ENCODE peak calls at places on chromosomes 4 and X, in five cellular contexts. One of them, this sample, is unnamed. For H3F3A, the result is how much of the 10 kb centered on the place peaks cover.

GRCh38 chrX:139967300-139967699 is 2.0 kb upstream of the CXorf66 start:
- DNase-seq in GM23248: peak
- DNase-seq in neural progenitor cell: peak
- DNase-seq in GM23338: peak
- DNase-seq in MM.1S: no peak
- DNase-seq in this sample: peak

GRCh38 chrX:103158317-103158621 is 56.6 kb upstream of the BEX4 start:
- DNase-seq in neural progenitor cell: no peak
- DNase-seq in GM23338: no peak
- DNase-seq in GM23248: no peak
- DNase-seq in MM.1S: no peak
- DNase-seq in this sample: no peak

GRCh38 chr4:1239949-1240305 is 9.0 kb downstream of the CTBP1 start:
- DNase-seq in GM23248: no peak
- DNase-seq in MM.1S: no peak
- DNase-seq in GM23338: peak
- DNase-seq in neural progenitor cell: no peak
- DNase-seq in this sample: no peak

GRCh38 chrX:119816300-119816699 is 24.9 kb upstream of the RPL39 start:
- DNase-seq in neural progenitor cell: no peak
- DNase-seq in GM23248: no peak
- DNase-seq in GM23338: no peak
- DNase-seq in MM.1S: no peak
- DNase-seq in this sample: no peak

GRCh38 chrX:114500622-114501021 is 83.3 kb upstream of the HTR2C start:
- DNase-seq in GM23248: no peak
- DNase-seq in GM23338: no peak
- DNase-seq in neural progenitor cell: no peak
- DNase-seq in MM.1S: no peak
- DNase-seq in this sample: peak

GRCh38 chr4:90328558-90328957 is 201.4 kb downstream of the CCSER1 start:
- DNase-seq in GM23248: peak
- DNase-seq in GM23338: peak
- DNase-seq in MM.1S: no peak
- DNase-seq in neural progenitor cell: peak
- DNase-seq in this sample: peak

GRCh38 chr4:3241905-3242304 is 7.1 kb upstream of the MSANTD1 start:
- DNase-seq in GM23248: peak
- DNase-seq in neural progenitor cell: no peak
- DNase-seq in MM.1S: no peak
- DNase-seq in GM23338: no peak
- DNase-seq in this sample: no peak

GRCh38 chrX:28549839-28550238 is 37.4 kb upstream of the IL1RAPL1 start:
- DNase-seq in neural progenitor cell: no peak
- DNase-seq in GM23338: peak
- DNase-seq in MM.1S: no peak
- DNase-seq in GM23248: no peak
- DNase-seq in this sample: peak

GRCh38 chrX:139204903-139205667 is 325.5 kb upstream of the F9 start:
- DNase-seq in neural progenitor cell: peak
- DNase-seq in GM23338: peak
- DNase-seq in MM.1S: peak
- DNase-seq in GM23248: peak
- DNase-seq in this sample: peak

GRCh38 chr4:108113229-108113628 is 55.5 kb downstream of the LEF1 start:
- DNase-seq in neural progenitor cell: no peak
- DNase-seq in GM23248: no peak
- DNase-seq in MM.1S: no peak
- DNase-seq in GM23338: no peak
- DNase-seq in this sample: no peak

GRCh38 chr4:612052-612748 is 13.2 kb upstream of the PDE6B start:
- DNase-seq in MM.1S: no peak
- DNase-seq in GM23338: no peak
- DNase-seq in GM23248: no peak
- DNase-seq in neural progenitor cell: no peak
- DNase-seq in this sample: no peak

GRCh38 chr4:34181311-34181808 is 2063.0 kb downstream of the ARAP2 start:
- DNase-seq in GM23338: no peak
- DNase-seq in MM.1S: no peak
- DNase-seq in GM23248: peak
- DNase-seq in neural progenitor cell: no peak
- DNase-seq in this sample: peak

GRCh38 chr4:52594961-52595360 is 64.1 kb downstream of the USP46 start:
- DNase-seq in GM23338: no peak
- DNase-seq in MM.1S: no peak
- DNase-seq in neural progenitor cell: no peak
- DNase-seq in GM23248: peak
- DNase-seq in this sample: no peak

GRCh38 chrX:97616883-97617510 is 733.3 kb downstream of the RPA4 start:
- DNase-seq in GM23248: peak
- DNase-seq in neural progenitor cell: no peak
- DNase-seq in GM23338: no peak
- DNase-seq in MM.1S: peak
- DNase-seq in this sample: peak

GRCh38 chrX:93874554-93874953 is 200.5 kb downstream of the FAM133A start:
- DNase-seq in MM.1S: peak
- DNase-seq in GM23338: peak
- DNase-seq in GM23248: peak
- DNase-seq in neural progenitor cell: peak
- DNase-seq in this sample: peak

GRCh38 chr4:169295822-169296221 is 25.1 kb upstream of the SH3RF1 start:
- DNase-seq in GM23248: no peak
- DNase-seq in MM.1S: no peak
- DNase-seq in neural progenitor cell: no peak
- DNase-seq in GM23338: no peak
- DNase-seq in this sample: no peak

GRCh38 chr4:8540586-8540985 is 39.6 kb upstream of the GPR78 start:
- DNase-seq in GM23338: no peak
- DNase-seq in MM.1S: no peak
- DNase-seq in neural progenitor cell: no peak
- DNase-seq in GM23248: no peak
- DNase-seq in this sample: no peak

GRCh38 chrX:38804481-38805293 is 3.4 kb downstream of the MID1IP1 start:
- DNase-seq in GM23248: peak
- DNase-seq in neural progenitor cell: peak
- DNase-seq in MM.1S: peak
- DNase-seq in GM23338: peak
- DNase-seq in this sample: peak

GRCh38 chr4:117481742-117482141 is 396.4 kb upstream of the TRAM1L1 start:
- DNase-seq in MM.1S: no peak
- DNase-seq in GM23248: no peak
- DNase-seq in neural progenitor cell: no peak
- DNase-seq in GM23338: no peak
- DNase-seq in this sample: no peak

GRCh38 chrX:22135994-22136684 is 104.0 kb downstream of the PHEX start:
- DNase-seq in neural progenitor cell: peak
- DNase-seq in GM23248: peak
- DNase-seq in GM23338: peak
- DNase-seq in MM.1S: peak
- DNase-seq in this sample: peak

GRCh38 chr4:36310793-36311192 is 29.4 kb downstream of the DTHD1 start:
- DNase-seq in GM23248: no peak
- DNase-seq in GM23338: no peak
- DNase-seq in neural progenitor cell: no peak
- DNase-seq in MM.1S: peak
- DNase-seq in this sample: no peak

GRCh38 chr4:27397886-27398285 is 537.2 kb downstream of the STIM2 start:
- DNase-seq in GM23248: peak
- DNase-seq in MM.1S: no peak
- DNase-seq in neural progenitor cell: no peak
- DNase-seq in GM23338: no peak
- DNase-seq in this sample: peak

GRCh38 chr4:95153182-95153581 is 395.4 kb downstream of the BMPR1B start:
- DNase-seq in neural progenitor cell: no peak
- DNase-seq in MM.1S: no peak
- DNase-seq in GM23338: no peak
- DNase-seq in GM23248: peak
- DNase-seq in this sample: no peak

GRCh38 chr4:1345905-1346780 is 865 bp upstream of the UVSSA start:
- DNase-seq in GM23338: peak
- DNase-seq in MM.1S: peak
- DNase-seq in neural progenitor cell: peak
- DNase-seq in GM23248: peak
- DNase-seq in this sample: peak

GRCh38 chr4:81470456-81471327 is 1.0 kb downstream of the RASGEF1B start:
- DNase-seq in MM.1S: peak
- DNase-seq in GM23338: peak
- DNase-seq in neural progenitor cell: peak
- DNase-seq in GM23248: peak
- DNase-seq in this sample: peak

GRCh38 chrX:154039577-154039976 is 19.9 kb upstream of the IRAK1 start:
- DNase-seq in neural progenitor cell: no peak
- DNase-seq in MM.1S: no peak
- DNase-seq in GM23248: no peak
- DNase-seq in GM23338: no peak
- DNase-seq in this sample: no peak

GRCh38 chr4:82748781-82749504 is 49.7 kb downstream of the SCD5 start:
- DNase-seq in MM.1S: no peak
- DNase-seq in GM23248: peak
- DNase-seq in GM23338: no peak
- DNase-seq in neural progenitor cell: no peak
- DNase-seq in this sample: no peak

GRCh38 chr4:153549401-153549800 is 83.2 kb downstream of the TMEM131L start:
- DNase-seq in neural progenitor cell: no peak
- DNase-seq in GM23248: no peak
- DNase-seq in GM23338: no peak
- DNase-seq in MM.1S: no peak
- DNase-seq in this sample: no peak
- H3F3A ChIP-seq in neural progenitor cell: under half
- H3F3A ChIP-seq in GM23248: under half
- H3F3A ChIP-seq in GM23338: under half
- H3F3A ChIP-seq in MM.1S: under half
- H3F3A ChIP-seq in this sample: under half

GRCh38 chr4:105896984-105897760 is 1.9 kb downstream of the NPNT start:
- DNase-seq in neural progenitor cell: no peak
- DNase-seq in GM23248: no peak
- DNase-seq in MM.1S: peak
- DNase-seq in GM23338: peak
- DNase-seq in this sample: peak

GRCh38 chr4:105895324-105895608 is at the start of gene NPNT:
- DNase-seq in GM23338: peak
- DNase-seq in neural progenitor cell: peak
- DNase-seq in GM23248: no peak
- DNase-seq in MM.1S: peak
- DNase-seq in this sample: peak

GRCh38 chr4:105894570-105895323 is 524 bp upstream of the NPNT start:
- DNase-seq in GM23338: peak
- DNase-seq in neural progenitor cell: peak
- DNase-seq in GM23248: peak
- DNase-seq in MM.1S: peak
- DNase-seq in this sample: peak

GRCh38 chr4:105896461-105896939 is 1.2 kb downstream of the NPNT start:
- DNase-seq in GM23248: no peak
- DNase-seq in GM23338: peak
- DNase-seq in MM.1S: peak
- DNase-seq in neural progenitor cell: no peak
- DNase-seq in this sample: no peak

DNA sequence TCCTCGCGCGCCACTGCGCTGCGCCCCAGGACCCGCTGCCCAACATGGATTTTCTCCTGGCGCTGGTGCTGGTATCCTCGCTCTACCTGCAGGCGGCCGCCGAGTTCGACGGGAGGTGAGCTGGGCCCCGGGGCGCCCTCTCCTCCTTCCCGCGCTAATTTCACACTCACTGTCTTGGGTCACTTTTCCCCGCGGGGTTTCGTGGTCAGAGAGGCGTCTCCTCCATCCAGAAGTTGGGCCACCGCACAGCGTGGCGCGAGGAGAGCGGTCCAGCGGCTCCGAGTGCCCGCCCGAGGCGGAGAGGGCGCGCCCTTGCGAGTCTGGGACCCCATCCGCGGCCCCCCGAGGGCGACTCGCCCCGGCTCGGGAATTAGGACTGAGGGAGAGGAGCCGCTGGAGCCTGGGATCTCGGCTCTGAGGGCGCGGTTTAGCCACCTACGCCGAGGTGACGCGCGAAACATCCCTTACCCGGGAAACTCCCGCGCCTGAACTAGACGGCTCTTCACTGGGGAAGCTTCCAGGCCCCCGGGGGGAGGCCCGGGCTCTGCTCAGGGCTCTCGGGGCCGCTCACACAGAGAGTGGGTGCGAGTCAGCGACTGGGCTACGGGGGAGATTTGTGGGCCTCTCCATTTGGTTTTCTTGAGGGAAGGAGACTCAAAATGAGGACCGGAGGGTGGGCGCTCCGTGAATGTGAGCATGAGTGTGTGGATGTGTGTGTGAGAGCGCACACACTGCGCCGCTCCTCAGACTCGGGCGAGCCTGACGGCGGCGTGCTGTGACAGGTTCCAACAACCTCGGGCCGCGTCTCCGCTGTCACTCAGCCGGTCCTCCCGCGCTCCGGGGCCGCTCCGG is 564 bp downstream of the NPNT start:
- DNase-seq in GM23248: peak
- DNase-seq in GM23338: peak
- DNase-seq in MM.1S: peak
- DNase-seq in neural progenitor cell: peak
- DNase-seq in this sample: peak
- TF ChIP-seq EZH2 in GM23248: no peak
- TF ChIP-seq EZH2 in GM23338: peak
- TF ChIP-seq EZH2 in MM.1S: no peak
- TF ChIP-seq EZH2 in neural progenitor cell: peak
- TF ChIP-seq EZH2 in this sample: no peak

GRCh38 chrX:45745479-45745878 is 544.8 kb upstream of the DIPK2B start:
- DNase-seq in GM23338: no peak
- DNase-seq in GM23248: peak
- DNase-seq in neural progenitor cell: no peak
- DNase-seq in MM.1S: no peak
- DNase-seq in this sample: peak
- TF ChIP-seq EZH2phosphoT487 in GM23338: no peak
- TF ChIP-seq EZH2phosphoT487 in GM23248: no peak
- TF ChIP-seq EZH2phosphoT487 in neural progenitor cell: no peak
- TF ChIP-seq EZH2phosphoT487 in MM.1S: no peak
- TF ChIP-seq EZH2phosphoT487 in this sample: no peak

DNA sequence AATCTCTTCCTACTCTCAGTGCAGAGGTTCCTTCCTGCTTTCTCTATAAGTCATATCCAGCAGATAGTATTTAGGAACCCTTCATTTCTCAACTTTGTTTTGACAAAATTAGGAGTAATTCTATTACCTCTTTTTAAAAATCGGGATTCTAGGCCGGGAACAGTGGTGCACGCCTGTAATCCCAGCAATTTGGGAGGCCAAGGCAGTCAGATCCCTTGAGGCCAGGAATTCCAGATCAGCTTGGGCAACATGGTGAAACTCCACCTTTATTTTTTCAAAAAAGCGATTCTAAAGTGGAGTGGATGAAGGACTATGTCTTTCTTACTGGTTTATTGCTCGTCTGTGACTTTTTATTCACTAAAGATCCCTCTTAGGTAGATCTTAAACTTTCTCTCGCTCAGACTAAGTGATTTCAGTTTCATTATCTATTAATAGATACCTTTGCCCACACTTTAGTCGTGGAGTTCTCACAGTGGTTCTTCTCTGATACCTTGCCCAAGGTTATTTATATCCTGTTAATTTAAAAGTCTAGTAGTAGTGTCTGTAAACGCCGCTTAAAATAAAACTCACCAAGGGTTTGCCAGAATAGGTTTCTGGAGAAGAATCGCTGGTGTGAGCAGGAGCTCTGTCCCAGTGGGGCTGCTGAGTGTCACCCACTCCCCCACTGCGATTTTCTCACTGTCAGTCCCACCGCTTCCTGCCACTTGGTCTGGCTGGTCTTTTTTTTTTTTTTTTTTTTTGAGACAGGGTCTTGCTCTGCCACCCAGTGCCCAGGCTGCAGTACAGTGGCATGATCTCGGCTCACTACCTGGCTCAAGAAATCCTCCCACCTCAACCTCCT is 27.0 kb upstream of the TMEM131L start:
- DNase-seq in MM.1S: peak
- DNase-seq in neural progenitor cell: no peak
- DNase-seq in GM23338: no peak
- DNase-seq in GM23248: no peak
- DNase-seq in this sample: no peak
- H3F3A ChIP-seq in MM.1S: under half
- H3F3A ChIP-seq in neural progenitor cell: under half
- H3F3A ChIP-seq in GM23338: under half
- H3F3A ChIP-seq in GM23248: under half
- H3F3A ChIP-seq in this sample: under half